ENCODE peak calls at places on chromosomes 11 and 22, in four cellular contexts. S, X, H and A are unnamed samples.

GRCh38 chr22:24841261-24841660 is 35.2 kb downstream of the SGSM1 start:
- DNase-seq in H (no peak), S (no peak), X (no peak), A (no peak)

GRCh38 chr22:23035557-23036277 is 34.6 kb upstream of the GNAZ start:
- DNase-seq in S (peak; percentile 26), X (peak; percentile 74), H (no peak), A (no peak)

GRCh38 chr22:19149962-19150361 is at the start of gene GSC2:
- DNase-seq in S (no peak), X (no peak), H (no peak), A (no peak)

GRCh38 chr11:702731-703461 is 3.1 kb upstream of the EPS8L2 start:
- DNase-seq in X (no peak), H (peak; percentile 61), S (no peak), A (no peak)

GRCh38 chr11:111976614-111977140 is 39.5 kb downstream of the DIXDC1 start:
- DNase-seq in S (no peak), X (no peak), H (peak; percentile 52), A (no peak)

GRCh38 chr11:48054994-48055291 is 74.6 kb downstream of the PTPRJ start:
- DNase-seq in X (no peak), S (no peak), H (no peak), A (no peak)

GRCh38 chr11:10294289-10294953 is 402 bp upstream of the SBF2 start:
- DNase-seq in H (peak; percentile 74), X (no peak), S (no peak), A (no peak)

GRCh38 chr22:20089226-20089976 is 9.4 kb downstream of the DGCR8 start:
- DNase-seq in X (no peak), S (no peak), H (no peak), A (no peak)

GRCh38 chr22:49760630-49761571 is 66.8 kb downstream of the BRD1 start:
- DNase-seq in S (no peak), X (no peak), H (no peak), A (no peak)

GRCh38 chr11:5564259-5565019 is 16.1 kb upstream of the OR52H1 start:
- DNase-seq in S (no peak), X (no peak), H (peak; percentile 42), A (no peak)